ENCODE peak calls at places on chromosomes 7 and 10, in four cellular contexts. One of them, this sample, is unnamed.

GRCh38 chr7:127253289-127254162 is 785 bp upstream of the GRM8 start:
- DNase-seq in heart right ventricle: peak; percentile 50
- DNase-seq in AG10803: peak; percentile 44
- DNase-seq in activated B cell treated with CpG ODN at 0.5 μM for 24 hours: peak; percentile 58
- DNase-seq in this sample: peak; percentile 46

GRCh38 chr10:6064119-6064518 is 2.0 kb upstream of the IL2RA start:
- DNase-seq in heart right ventricle: no peak
- DNase-seq in AG10803: no peak
- DNase-seq in activated B cell treated with CpG ODN at 0.5 μM for 24 hours: no peak
- DNase-seq in this sample: no peak

GRCh38 chr7:16062269-16062668 is 359.1 kb downstream of the CRPPA start:
- DNase-seq in heart right ventricle: no peak
- DNase-seq in AG10803: peak; percentile 63
- DNase-seq in activated B cell treated with CpG ODN at 0.5 μM for 24 hours: no peak
- DNase-seq in this sample: no peak

GRCh38 chr10:6221192-6221940 is 18.6 kb downstream of the PFKFB3 start:
- DNase-seq in heart right ventricle: no peak
- DNase-seq in AG10803: no peak
- DNase-seq in activated B cell treated with CpG ODN at 0.5 μM for 24 hours: no peak
- DNase-seq in this sample: no peak

GRCh38 chr10:98314577-98315284 is 46.7 kb upstream of the LOXL4 start:
- DNase-seq in heart right ventricle: no peak
- DNase-seq in AG10803: peak; percentile 81
- DNase-seq in activated B cell treated with CpG ODN at 0.5 μM for 24 hours: no peak
- DNase-seq in this sample: no peak

GRCh38 chr7:106372595-106373318 is 88.0 kb upstream of the NAMPT start:
- DNase-seq in heart right ventricle: no peak
- DNase-seq in AG10803: no peak
- DNase-seq in activated B cell treated with CpG ODN at 0.5 μM for 24 hours: no peak
- DNase-seq in this sample: no peak

GRCh38 chr7:148149730-148150129 is 440.8 kb upstream of the C7orf33 start:
- DNase-seq in heart right ventricle: no peak
- DNase-seq in AG10803: no peak
- DNase-seq in activated B cell treated with CpG ODN at 0.5 μM for 24 hours: no peak
- DNase-seq in this sample: no peak

GRCh38 chr7:94368371-94368791 is 26.3 kb upstream of the COL1A2 start:
- DNase-seq in heart right ventricle: peak; percentile 22
- DNase-seq in AG10803: peak; percentile 92
- DNase-seq in activated B cell treated with CpG ODN at 0.5 μM for 24 hours: no peak
- DNase-seq in this sample: no peak

GRCh38 chr10:13219685-13220670 is 14.2 kb downstream of the UCMA start:
- DNase-seq in heart right ventricle: no peak
- DNase-seq in AG10803: peak; percentile 5
- DNase-seq in activated B cell treated with CpG ODN at 0.5 μM for 24 hours: no peak
- DNase-seq in this sample: no peak

GRCh38 chr7:156493942-156494341 is 146.6 kb upstream of the RNF32 start:
- DNase-seq in heart right ventricle: no peak
- DNase-seq in AG10803: no peak
- DNase-seq in activated B cell treated with CpG ODN at 0.5 μM for 24 hours: no peak
- DNase-seq in this sample: no peak

GRCh38 chr7:34612671-34613070 is 45.3 kb upstream of the NPSR1 start:
- DNase-seq in heart right ventricle: no peak
- DNase-seq in AG10803: peak; percentile 43
- DNase-seq in activated B cell treated with CpG ODN at 0.5 μM for 24 hours: no peak
- DNase-seq in this sample: no peak

GRCh38 chr10:33735463-33735862 is 401.0 kb upstream of the NRP1 start:
- DNase-seq in heart right ventricle: no peak
- DNase-seq in AG10803: peak; percentile 9
- DNase-seq in activated B cell treated with CpG ODN at 0.5 μM for 24 hours: no peak
- DNase-seq in this sample: no peak

GRCh38 chr7:124954766-124955165 is 25.1 kb upstream of the POT1 start:
- DNase-seq in heart right ventricle: no peak
- DNase-seq in AG10803: no peak
- DNase-seq in activated B cell treated with CpG ODN at 0.5 μM for 24 hours: no peak
- DNase-seq in this sample: no peak

GRCh38 chr7:82722946-82723345 is 279.4 kb upstream of the CACNA2D1 start:
- DNase-seq in heart right ventricle: no peak
- DNase-seq in AG10803: peak; percentile 18
- DNase-seq in activated B cell treated with CpG ODN at 0.5 μM for 24 hours: no peak
- DNase-seq in this sample: no peak

GRCh38 chr10:121804460-121804859 is 123.4 kb downstream of the ATE1 start:
- DNase-seq in heart right ventricle: no peak
- DNase-seq in AG10803: peak; percentile 91
- DNase-seq in activated B cell treated with CpG ODN at 0.5 μM for 24 hours: no peak
- DNase-seq in this sample: no peak

GRCh38 chr7:6636741-6637543 is at the start of gene ZNF316:
- DNase-seq in heart right ventricle: peak; percentile 38
- DNase-seq in AG10803: peak; percentile 56
- DNase-seq in activated B cell treated with CpG ODN at 0.5 μM for 24 hours: peak; percentile 84
- DNase-seq in this sample: no peak

GRCh38 chr10:111077715-111078504 is 1.1 kb downstream of the ADRA2A start:
- DNase-seq in heart right ventricle: no peak
- DNase-seq in AG10803: no peak
- DNase-seq in activated B cell treated with CpG ODN at 0.5 μM for 24 hours: no peak
- DNase-seq in this sample: no peak

GRCh38 chr10:71083457-71083975 is 128.9 kb upstream of the UNC5B start:
- DNase-seq in heart right ventricle: peak; percentile 1
- DNase-seq in AG10803: no peak
- DNase-seq in activated B cell treated with CpG ODN at 0.5 μM for 24 hours: no peak
- DNase-seq in this sample: no peak

GRCh38 chr10:131790021-131790420 is 110.8 kb upstream of the PPP2R2D start:
- DNase-seq in heart right ventricle: no peak
- DNase-seq in AG10803: no peak
- DNase-seq in activated B cell treated with CpG ODN at 0.5 μM for 24 hours: no peak
- DNase-seq in this sample: no peak

GRCh38 chr10:51700228-51700835 is 937 bp upstream of the CSTF2T start:
- DNase-seq in heart right ventricle: peak; percentile 33
- DNase-seq in AG10803: no peak
- DNase-seq in activated B cell treated with CpG ODN at 0.5 μM for 24 hours: no peak
- DNase-seq in this sample: no peak

GRCh38 chr7:104962781-104963180 is 51.2 kb upstream of the KMT2E start:
- DNase-seq in heart right ventricle: no peak
- DNase-seq in AG10803: no peak
- DNase-seq in activated B cell treated with CpG ODN at 0.5 μM for 24 hours: no peak
- DNase-seq in this sample: no peak

GRCh38 chr7:55509322-55509721 is 63.0 kb downstream of the VOPP1 start:
- DNase-seq in heart right ventricle: no peak
- DNase-seq in AG10803: peak; percentile 68
- DNase-seq in activated B cell treated with CpG ODN at 0.5 μM for 24 hours: no peak
- DNase-seq in this sample: no peak

GRCh38 chr10:11330383-11331020 is 280.9 kb downstream of the USP6NL start:
- DNase-seq in heart right ventricle: peak; percentile 66
- DNase-seq in AG10803: peak; percentile 59
- DNase-seq in activated B cell treated with CpG ODN at 0.5 μM for 24 hours: no peak
- DNase-seq in this sample: no peak

GRCh38 chr7:141978351-141978750 is 4.8 kb upstream of the TAS2R38 start:
- DNase-seq in heart right ventricle: no peak
- DNase-seq in AG10803: no peak
- DNase-seq in activated B cell treated with CpG ODN at 0.5 μM for 24 hours: no peak
- DNase-seq in this sample: no peak

GRCh38 chr7:141976524-141977245 is 3.1 kb upstream of the TAS2R38 start:
- DNase-seq in heart right ventricle: no peak
- DNase-seq in AG10803: no peak
- DNase-seq in activated B cell treated with CpG ODN at 0.5 μM for 24 hours: no peak
- DNase-seq in this sample: no peak

GRCh38 chr7:141973673-141974072 is at the start of gene TAS2R38:
- DNase-seq in heart right ventricle: no peak
- DNase-seq in AG10803: no peak
- DNase-seq in activated B cell treated with CpG ODN at 0.5 μM for 24 hours: no peak
- DNase-seq in this sample: no peak

GRCh38 chr7:141975806-141976523 is 2.4 kb upstream of the TAS2R38 start:
- DNase-seq in heart right ventricle: peak; percentile 55
- DNase-seq in AG10803: peak; percentile 14
- DNase-seq in activated B cell treated with CpG ODN at 0.5 μM for 24 hours: peak; percentile 49
- DNase-seq in this sample: peak; percentile 67

GRCh38 chr7:141974831-141975230 is 1.3 kb upstream of the TAS2R38 start:
- DNase-seq in heart right ventricle: no peak
- DNase-seq in AG10803: no peak
- DNase-seq in activated B cell treated with CpG ODN at 0.5 μM for 24 hours: no peak
- DNase-seq in this sample: no peak
- TF ChIP-seq CTCF in heart right ventricle: no peak
- TF ChIP-seq CTCF in AG10803: peak; percentile 8
- TF ChIP-seq CTCF in activated B cell treated with CpG ODN at 0.5 μM for 24 hours: no peak
- TF ChIP-seq CTCF in this sample: no peak

DNA sequence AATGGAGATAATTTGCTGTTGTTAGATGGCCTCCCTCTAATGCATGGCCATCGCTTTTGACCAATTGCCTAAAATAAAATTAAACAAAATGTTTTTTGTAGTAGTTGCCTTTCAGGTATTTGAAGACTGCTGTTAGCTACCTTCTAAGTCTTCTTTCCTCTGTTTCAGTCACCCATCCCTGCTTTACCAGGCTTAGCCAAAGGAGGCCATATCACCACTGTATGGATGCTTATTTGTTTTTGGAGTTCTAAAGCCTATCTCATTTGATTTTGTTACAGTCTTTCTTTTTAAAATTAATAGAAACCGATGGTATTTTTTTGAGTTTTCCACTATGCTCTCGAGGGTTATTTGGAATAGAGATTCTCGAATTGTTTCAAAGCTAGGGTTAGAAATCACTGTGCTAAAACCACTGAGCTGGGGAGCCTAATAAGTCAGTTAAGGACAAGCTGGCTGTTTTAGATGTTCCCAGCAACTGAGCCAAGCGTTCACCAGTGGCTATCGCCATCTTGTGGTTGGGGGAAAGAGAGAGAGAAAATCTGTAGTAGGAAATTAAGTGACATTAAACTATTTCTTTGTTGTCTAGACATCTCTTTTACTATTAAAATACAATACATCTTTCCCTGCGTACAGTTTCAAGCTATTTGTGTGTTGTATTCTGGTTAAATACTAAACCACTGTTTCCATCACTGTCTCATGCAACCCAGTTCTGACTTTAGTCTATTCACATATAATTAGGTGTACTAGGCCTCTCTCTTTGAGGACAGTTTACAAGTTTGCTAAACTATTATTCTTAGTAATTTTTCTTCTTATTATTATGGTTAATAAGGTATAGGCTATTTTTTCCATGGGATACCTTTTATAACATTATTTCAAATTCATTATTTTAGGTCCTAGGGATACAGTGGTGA is 52.2 kb downstream of the GPR158 start:
- DNase-seq in heart right ventricle: peak; percentile 16
- DNase-seq in AG10803: peak; percentile 51
- DNase-seq in activated B cell treated with CpG ODN at 0.5 μM for 24 hours: no peak
- DNase-seq in this sample: no peak
- TF ChIP-seq CTCF in heart right ventricle: peak; percentile 55
- TF ChIP-seq CTCF in AG10803: peak; percentile 90
- TF ChIP-seq CTCF in activated B cell treated with CpG ODN at 0.5 μM for 24 hours: no peak
- TF ChIP-seq CTCF in this sample: no peak

GRCh38 chr10:78511324-78512204 is 477.9 kb downstream of the RPS24 start:
- DNase-seq in heart right ventricle: no peak
- DNase-seq in AG10803: no peak
- DNase-seq in activated B cell treated with CpG ODN at 0.5 μM for 24 hours: no peak
- DNase-seq in this sample: no peak

GRCh38 chr10:78513330-78513729 is 479.7 kb downstream of the RPS24 start:
- DNase-seq in heart right ventricle: no peak
- DNase-seq in AG10803: no peak
- DNase-seq in activated B cell treated with CpG ODN at 0.5 μM for 24 hours: no peak
- DNase-seq in this sample: no peak

GRCh38 chr10:78513986-78514385 is 480.3 kb downstream of the RPS24 start:
- DNase-seq in heart right ventricle: no peak
- DNase-seq in AG10803: no peak
- DNase-seq in activated B cell treated with CpG ODN at 0.5 μM for 24 hours: no peak
- DNase-seq in this sample: no peak

GRCh38 chr10:78510566-78511323 is 477.1 kb downstream of the RPS24 start:
- DNase-seq in heart right ventricle: no peak
- DNase-seq in AG10803: no peak
- DNase-seq in activated B cell treated with CpG ODN at 0.5 μM for 24 hours: no peak
- DNase-seq in this sample: no peak

DNA sequence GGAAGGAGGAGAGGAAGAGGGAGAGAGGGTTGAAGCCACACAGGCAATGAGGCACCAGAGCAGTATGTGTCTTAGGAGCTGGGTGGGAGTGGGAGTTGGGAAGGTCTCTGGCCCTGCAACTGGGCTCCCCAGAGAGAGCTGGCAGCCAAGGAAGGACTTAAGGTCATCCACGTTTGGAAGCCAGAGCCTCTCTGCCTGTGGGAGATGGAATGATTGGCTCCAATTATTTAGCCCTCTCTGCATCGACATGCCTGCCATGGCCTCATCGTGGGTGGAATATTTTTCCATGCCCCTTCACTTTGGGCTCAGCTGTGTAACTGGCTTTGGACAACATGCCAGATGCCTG is 478.5 kb downstream of the RPS24 start:
- DNase-seq in heart right ventricle: no peak
- DNase-seq in AG10803: no peak
- DNase-seq in activated B cell treated with CpG ODN at 0.5 μM for 24 hours: no peak
- DNase-seq in this sample: no peak
- TF ChIP-seq CTCF in heart right ventricle: no peak
- TF ChIP-seq CTCF in AG10803: no peak
- TF ChIP-seq CTCF in activated B cell treated with CpG ODN at 0.5 μM for 24 hours: no peak
- TF ChIP-seq CTCF in this sample: no peak

DNA sequence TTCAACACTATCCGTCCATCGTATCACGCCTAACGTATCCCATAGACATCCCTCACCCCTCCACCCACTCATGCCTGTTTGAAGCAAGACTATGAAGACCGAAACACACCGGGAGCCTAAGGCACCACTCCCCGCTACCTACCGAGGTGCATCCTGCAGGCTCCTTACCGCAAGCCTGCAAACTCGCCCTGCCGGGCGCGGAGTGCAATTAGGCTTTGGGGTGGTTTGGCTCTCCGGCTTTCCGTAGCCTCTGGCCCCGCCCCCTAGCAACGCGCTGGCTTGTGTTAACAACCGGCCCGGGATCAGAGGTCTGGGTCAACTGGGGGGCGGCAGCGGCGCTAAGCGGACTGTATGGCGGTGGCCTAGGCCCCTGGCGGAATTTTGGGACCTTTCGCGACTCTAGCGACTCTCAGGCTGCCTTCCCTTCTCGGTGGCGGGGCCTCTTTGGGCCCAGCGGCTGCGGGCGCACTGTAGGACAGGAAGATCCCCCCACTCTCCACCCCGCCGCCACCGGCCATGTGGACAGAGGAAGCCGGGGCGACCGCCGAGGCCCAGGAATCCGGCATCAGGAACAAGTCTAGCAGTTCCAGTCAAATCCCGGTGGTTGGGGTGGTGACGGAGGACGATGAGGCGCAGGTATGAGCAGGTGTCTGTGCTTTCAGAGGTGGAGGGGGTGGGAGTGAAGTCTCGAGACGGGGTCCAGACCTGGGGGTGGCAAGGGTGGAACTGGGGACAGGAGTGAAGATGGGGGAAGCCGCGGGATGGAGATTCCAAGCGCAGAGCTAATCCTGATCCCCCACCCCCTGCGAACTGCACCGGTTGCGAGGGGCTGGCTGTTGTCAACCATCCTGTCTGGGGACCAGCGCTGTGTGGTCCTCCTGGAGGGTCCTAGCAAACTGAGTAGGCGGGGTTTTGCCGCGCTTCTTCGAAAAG is at the start of gene CFAP69:
- DNase-seq in heart right ventricle: peak; percentile 92
- DNase-seq in AG10803: peak; percentile 86
- DNase-seq in activated B cell treated with CpG ODN at 0.5 μM for 24 hours: peak; percentile 82
- DNase-seq in this sample: peak; percentile 97
- TF ChIP-seq CTCF in heart right ventricle: no peak
- TF ChIP-seq CTCF in AG10803: peak; percentile 53
- TF ChIP-seq CTCF in activated B cell treated with CpG ODN at 0.5 μM for 24 hours: no peak
- TF ChIP-seq CTCF in this sample: no peak